ENCODE peak calls at places on chromosomes 13 and 19, in seven cellular contexts. B is A673, Z is M059J, K is mesothelial cell of epicardium, E is HFF-Myc, H is lung, X is heart right ventricle. R is an unnamed sample.

GRCh38 chr13:23621316-23621645 is 51.1 kb downstream of the TNFRSF19 start:
- DNase-seq in B (no peak), Z (peak), K (no peak), E (peak), H (no peak), X (no peak), R (peak)

GRCh38 chr13:28583661-28584091 is 75.3 kb upstream of the POMP start:
- DNase-seq in B (no peak), Z (no peak), K (no peak), E (no peak), H (no peak), X (no peak), R (no peak)

GRCh38 chr19:8065489-8066261 is 13.1 kb downstream of the CCL25 start:
- DNase-seq in B (no peak), Z (no peak), K (no peak), E (no peak), H (no peak), X (no peak), R (no peak)

GRCh38 chr13:61728468-61728867 is 312.8 kb upstream of the PCDH20 start:
- DNase-seq in B (peak), Z (no peak), K (no peak), E (no peak), H (no peak), X (no peak), R (peak)

GRCh38 chr19:5228932-5229777 is 111.5 kb downstream of the PTPRS start:
- DNase-seq in B (no peak), Z (no peak), K (no peak), E (no peak), H (no peak), X (no peak), R (no peak)

GRCh38 chr13:37058801-37059135 is 720 bp downstream of the SUPT20H start:
- DNase-seq in B (peak), Z (no peak), K (no peak), E (no peak), H (no peak), X (no peak), R (no peak)

GRCh38 chr19:4267901-4268815 is 10.9 kb upstream of the SHD start:
- DNase-seq in B (no peak), Z (no peak), K (no peak), E (no peak), H (no peak), X (no peak), R (no peak)

GRCh38 chr19:49564616-49565045 is 15.7 kb downstream of the NOSIP start:
- DNase-seq in B (no peak), Z (no peak), K (no peak), E (no peak), H (no peak), X (no peak), R (no peak)

GRCh38 chr13:75316427-75316826 is 165.5 kb downstream of the TBC1D4 start:
- DNase-seq in B (peak), Z (peak), K (no peak), E (no peak), H (no peak), X (no peak), R (no peak)

GRCh38 chr19:33304760-33305647 is 2.7 kb upstream of the CEBPA start:
- DNase-seq in B (no peak), Z (no peak), K (no peak), E (no peak), H (peak), X (no peak), R (no peak)

GRCh38 chr19:35228177-35228930 is at the start of gene FAM187B:
- DNase-seq in B (no peak), Z (no peak), K (no peak), E (no peak), H (no peak), X (no peak), R (no peak)

GRCh38 chr13:111472083-111472482 is 151.6 kb downstream of the TEX29 start:
- DNase-seq in B (no peak), Z (no peak), K (peak), E (no peak), H (no peak), X (no peak), R (no peak)

GRCh38 chr19:16559896-16560295 is 12.3 kb downstream of the SLC35E1 start:
- DNase-seq in B (no peak), Z (no peak), K (no peak), E (no peak), H (no peak), X (no peak), R (no peak)

GRCh38 chr13:20231839-20232555 is at the start of gene GJB6:
- DNase-seq in B (no peak), Z (no peak), K (peak), E (no peak), H (no peak), X (no peak), R (no peak)

GRCh38 chr13:96238241-96238640 is 148.3 kb downstream of the HS6ST3 start:
- DNase-seq in B (no peak), Z (no peak), K (no peak), E (no peak), H (no peak), X (no peak), R (no peak)

R was measured in A172.